ENCODE peak calls at places on chromosome 18, in six cellular contexts. One of them, this sample, is unnamed.

GRCh38 chr18:48781041-48781989 is 169.4 kb downstream of the SMAD7 start:
- DNase-seq in CD8-positive, alpha-beta T cell: no peak
- DNase-seq in activated CD4-positive, alpha-beta T cell treated with anti-CD3 and anti-CD28 coated beads, Interleukin-2, amount 50 U/mL, for 24 hours: no peak
- DNase-seq in MV-4-11: peak
- DNase-seq in M059J: no peak
- DNase-seq in GM03348: peak
- DNase-seq in this sample: peak

GRCh38 chr18:55161966-55162365 is 202.7 kb upstream of the CCDC68 start:
- DNase-seq in GM03348: no peak
- DNase-seq in activated CD4-positive, alpha-beta T cell treated with anti-CD3 and anti-CD28 coated beads, Interleukin-2, amount 50 U/mL, for 24 hours: no peak
- DNase-seq in MV-4-11: no peak
- DNase-seq in M059J: no peak
- DNase-seq in CD8-positive, alpha-beta T cell: no peak
- DNase-seq in this sample: peak

GRCh38 chr18:79093986-79094385 is 24.8 kb downstream of the ATP9B start:
- DNase-seq in activated CD4-positive, alpha-beta T cell treated with anti-CD3 and anti-CD28 coated beads, Interleukin-2, amount 50 U/mL, for 24 hours: no peak
- DNase-seq in M059J: no peak
- DNase-seq in CD8-positive, alpha-beta T cell: no peak
- DNase-seq in GM03348: no peak
- DNase-seq in MV-4-11: no peak
- DNase-seq in this sample: no peak

GRCh38 chr18:26736301-26736700 is 129.2 kb downstream of the AQP4 start:
- DNase-seq in M059J: no peak
- DNase-seq in GM03348: no peak
- DNase-seq in MV-4-11: no peak
- DNase-seq in CD8-positive, alpha-beta T cell: no peak
- DNase-seq in activated CD4-positive, alpha-beta T cell treated with anti-CD3 and anti-CD28 coated beads, Interleukin-2, amount 50 U/mL, for 24 hours: no peak
- DNase-seq in this sample: no peak

GRCh38 chr18:12258719-12259705 is 4.9 kb downstream of the CIDEA start:
- DNase-seq in GM03348: no peak
- DNase-seq in M059J: no peak
- DNase-seq in CD8-positive, alpha-beta T cell: no peak
- DNase-seq in activated CD4-positive, alpha-beta T cell treated with anti-CD3 and anti-CD28 coated beads, Interleukin-2, amount 50 U/mL, for 24 hours: no peak
- DNase-seq in MV-4-11: no peak
- DNase-seq in this sample: no peak

GRCh38 chr18:73669299-73669698 is 478.3 kb downstream of the FBXO15 start:
- DNase-seq in GM03348: peak
- DNase-seq in M059J: peak
- DNase-seq in CD8-positive, alpha-beta T cell: no peak
- DNase-seq in activated CD4-positive, alpha-beta T cell treated with anti-CD3 and anti-CD28 coated beads, Interleukin-2, amount 50 U/mL, for 24 hours: no peak
- DNase-seq in MV-4-11: no peak
- DNase-seq in this sample: peak

GRCh38 chr18:22309191-22309590 is 108.5 kb downstream of the CTAGE1 start:
- DNase-seq in M059J: peak
- DNase-seq in MV-4-11: no peak
- DNase-seq in activated CD4-positive, alpha-beta T cell treated with anti-CD3 and anti-CD28 coated beads, Interleukin-2, amount 50 U/mL, for 24 hours: no peak
- DNase-seq in GM03348: peak
- DNase-seq in CD8-positive, alpha-beta T cell: no peak
- DNase-seq in this sample: peak

GRCh38 chr18:13481331-13481730 is 245.0 kb downstream of the FAM210A start:
- DNase-seq in GM03348: no peak
- DNase-seq in MV-4-11: no peak
- DNase-seq in activated CD4-positive, alpha-beta T cell treated with anti-CD3 and anti-CD28 coated beads, Interleukin-2, amount 50 U/mL, for 24 hours: no peak
- DNase-seq in CD8-positive, alpha-beta T cell: no peak
- DNase-seq in M059J: no peak
- DNase-seq in this sample: no peak

GRCh38 chr18:76468345-76469275 is 26.4 kb downstream of the ZNF516 start:
- DNase-seq in MV-4-11: peak
- DNase-seq in activated CD4-positive, alpha-beta T cell treated with anti-CD3 and anti-CD28 coated beads, Interleukin-2, amount 50 U/mL, for 24 hours: no peak
- DNase-seq in GM03348: no peak
- DNase-seq in CD8-positive, alpha-beta T cell: no peak
- DNase-seq in M059J: no peak
- DNase-seq in this sample: no peak

GRCh38 chr18:75757951-75758350 is 330.4 kb upstream of the SMIM21 start:
- DNase-seq in CD8-positive, alpha-beta T cell: no peak
- DNase-seq in GM03348: no peak
- DNase-seq in MV-4-11: peak
- DNase-seq in M059J: no peak
- DNase-seq in activated CD4-positive, alpha-beta T cell treated with anti-CD3 and anti-CD28 coated beads, Interleukin-2, amount 50 U/mL, for 24 hours: no peak
- DNase-seq in this sample: no peak

GRCh38 chr18:58761241-58761969 is 90.1 kb downstream of the MALT1 start:
- DNase-seq in GM03348: no peak
- DNase-seq in activated CD4-positive, alpha-beta T cell treated with anti-CD3 and anti-CD28 coated beads, Interleukin-2, amount 50 U/mL, for 24 hours: no peak
- DNase-seq in M059J: peak
- DNase-seq in MV-4-11: no peak
- DNase-seq in CD8-positive, alpha-beta T cell: no peak
- DNase-seq in this sample: no peak

GRCh38 chr18:64253900-64254299 is 105.0 kb upstream of the LINC00305 start:
- DNase-seq in activated CD4-positive, alpha-beta T cell treated with anti-CD3 and anti-CD28 coated beads, Interleukin-2, amount 50 U/mL, for 24 hours: no peak
- DNase-seq in GM03348: no peak
- DNase-seq in CD8-positive, alpha-beta T cell: no peak
- DNase-seq in MV-4-11: no peak
- DNase-seq in M059J: no peak
- DNase-seq in this sample: no peak

GRCh38 chr18:23196119-23197004 is 61.1 kb downstream of the CABLES1 start:
- DNase-seq in GM03348: peak
- DNase-seq in M059J: no peak
- DNase-seq in activated CD4-positive, alpha-beta T cell treated with anti-CD3 and anti-CD28 coated beads, Interleukin-2, amount 50 U/mL, for 24 hours: no peak
- DNase-seq in CD8-positive, alpha-beta T cell: no peak
- DNase-seq in MV-4-11: no peak
- DNase-seq in this sample: peak

GRCh38 chr18:46756559-46757201 is at the start of gene ST8SIA5:
- DNase-seq in CD8-positive, alpha-beta T cell: no peak
- DNase-seq in MV-4-11: no peak
- DNase-seq in GM03348: no peak
- DNase-seq in M059J: peak
- DNase-seq in activated CD4-positive, alpha-beta T cell treated with anti-CD3 and anti-CD28 coated beads, Interleukin-2, amount 50 U/mL, for 24 hours: no peak
- DNase-seq in this sample: no peak

This sample was measured in astrocyte.